ENCODE peak calls at places on chromosome X, in seven cellular contexts. G is lung; Y is AG09309; O is iris pigment epithelial cell; M is stimulated activated CD4-positive, alpha-beta T cell treated with anti-CD3 and anti-CD28 coated beads, Interleukin-12 subunit alpha, Interleukin-12 subunit beta, amount 100 ng/mL, for 4 hours; N is HAP-1; E is lower leg skin. T is an unnamed sample.

GRCh38 chrX:40088299-40088625 is 9.5 kb downstream of the BCOR start:
- DNase-seq in G (no peak), Y (no peak), O (no peak), M (no peak), N (peak; percentile 59), E (no peak), T (no peak)

GRCh38 chrX:63918611-63919010 is 133.6 kb upstream of the ARHGEF9 start:
- DNase-seq in G (no peak), Y (no peak), O (no peak), M (no peak), N (peak; percentile 26), E (no peak), T (peak; percentile 12)

GRCh38 chrX:151153086-151153485 is 23.3 kb upstream of the GPR50 start:
- DNase-seq in G (no peak), Y (peak; percentile 13), O (peak; percentile 25), M (no peak), N (peak; percentile 27), E (no peak), T (no peak)

GRCh38 chrX:118179161-118179560 is 62.6 kb upstream of the KLHL13 start:
- DNase-seq in G (no peak), Y (no peak), O (no peak), M (no peak), N (no peak), E (no peak), T (no peak)

GRCh38 chrX:108270739-108271396 is 167.4 kb downstream of the COL4A6 start:
- DNase-seq in G (no peak), Y (no peak), O (peak; percentile 45), M (no peak), N (no peak), E (no peak), T (no peak)

GRCh38 chrX:39984191-39984956 is 113.4 kb downstream of the BCOR start:
- DNase-seq in G (no peak), Y (no peak), O (peak; percentile 29), M (no peak), N (no peak), E (no peak), T (no peak)

GRCh38 chrX:144709841-144710240 is 537.5 kb upstream of the SPANXN1 start:
- DNase-seq in G (no peak), Y (no peak), O (peak; percentile 36), M (no peak), N (no peak), E (no peak), T (no peak)

GRCh38 chrX:115625577-115626301 is 64.8 kb downstream of the PLS3 start:
- DNase-seq in G (no peak), Y (peak; percentile 10), O (peak; percentile 68), M (no peak), N (no peak), E (no peak), T (no peak)

GRCh38 chrX:13471269-13471668 is 98.1 kb upstream of the EGFL6 start:
- DNase-seq in G (no peak), Y (no peak), O (no peak), M (no peak), N (peak; percentile 28), E (no peak), T (no peak)

GRCh38 chrX:13248867-13249521 is 70.9 kb downstream of the ATXN3L start:
- DNase-seq in G (no peak), Y (no peak), O (no peak), M (no peak), N (no peak), E (no peak), T (no peak)

GRCh38 chrX:63128509-63128908 is 222.6 kb downstream of the SPIN4 start:
- DNase-seq in G (no peak), Y (no peak), O (peak; percentile 52), M (peak; percentile 3), N (peak; percentile 62), E (no peak), T (no peak)

GRCh38 chrX:12972867-12973560 is 1.9 kb upstream of the TMSB4X start:
- DNase-seq in G (no peak), Y (no peak), O (no peak), M (no peak), N (no peak), E (no peak), T (no peak)

GRCh38 chrX:38225093-38225492 is 4.4 kb upstream of the SRPX start:
- DNase-seq in G (no peak), Y (no peak), O (peak; percentile 54), M (no peak), N (no peak), E (no peak), T (no peak)

GRCh38 chrX:38069273-38069672 is 62.9 kb downstream of the SYTL5 start:
- DNase-seq in G (no peak), Y (no peak), O (no peak), M (no peak), N (no peak), E (no peak), T (no peak)

GRCh38 chrX:79630033-79631009 is 263.2 kb upstream of the ITM2A start:
- DNase-seq in G (no peak), Y (no peak), O (no peak), M (no peak), N (no peak), E (no peak), T (no peak)

GRCh38 chrX:107507093-107507743 is 57.8 kb downstream of the FRMPD3 start:
- DNase-seq in G (no peak), Y (no peak), O (no peak), M (peak; percentile 0), N (no peak), E (peak; percentile 68), T (no peak)

GRCh38 chrX:102959471-102959870 is 22.4 kb downstream of the RAB40AL start:
- DNase-seq in G (no peak), Y (no peak), O (peak; percentile 22), M (no peak), N (no peak), E (no peak), T (peak; percentile 46)